ENCODE peak calls at places on chromosomes 2 and 18, in five cellular contexts. T is cardiac muscle cell; Z is thoracic aorta; K is NCI-H345; P is CD8-positive, alpha-beta memory T cell. H is an unnamed sample.

GRCh38 chr2:150484006-150484405 is 3.5 kb downstream of the RND3 start:
- DNase-seq in T (no peak), Z (no peak), K (no peak), P (no peak), H (no peak)

GRCh38 chr2:220147186-220147585 is 519.8 kb downstream of the SLC4A3 start:
- DNase-seq in T (no peak), Z (no peak), K (no peak), P (no peak), H (no peak)

GRCh38 chr18:26480897-26481795 is 67.2 kb downstream of the KCTD1 start:
- DNase-seq in T (no peak), Z (no peak), K (no peak), P (no peak), H (no peak)

GRCh38 chr2:120548627-120549026 is 187.0 kb upstream of the GLI2 start:
- DNase-seq in T (no peak), Z (no peak), K (no peak), P (no peak), H (no peak)

GRCh38 chr18:45437399-45437798 is 177.9 kb upstream of the SLC14A2 start:
- DNase-seq in T (no peak), Z (no peak), K (no peak), P (no peak), H (no peak)

GRCh38 chr2:228646061-228646460 is 464.6 kb upstream of the SPHKAP start:
- DNase-seq in T (no peak), Z (no peak), K (no peak), P (no peak), H (no peak)

GRCh38 chr18:53971331-53971730 is 253.1 kb downstream of the MBD2 start:
- DNase-seq in T (no peak), Z (no peak), K (no peak), P (no peak), H (no peak)

GRCh38 chr2:169047253-169048250 is 16.4 kb upstream of the ABCB11 start:
- DNase-seq in T (no peak), Z (no peak), K (no peak), P (no peak), H (no peak)

GRCh38 chr2:189821953-189822748 is 37.9 kb downstream of the PMS1 start:
- DNase-seq in T (no peak), Z (no peak), K (no peak), P (no peak), H (no peak)

GRCh38 chr18:48059363-48060109 is 129.1 kb upstream of the SMAD2 start:
- DNase-seq in T (no peak), Z (no peak), K (no peak), P (no peak), H (no peak)

GRCh38 chr2:20447437-20448245 is 767 bp downstream of the RHOB start:
- DNase-seq in T (peak; percentile 50), Z (no peak), K (peak; percentile 66), P (peak; percentile 30), H (no peak)

GRCh38 chr2:144996225-144996795 is 476.4 kb upstream of the ZEB2 start:
- DNase-seq in T (no peak), Z (no peak), K (no peak), P (no peak), H (no peak)

GRCh38 chr2:233261819-233262555 is 10.5 kb downstream of the ATG16L1 start:
- DNase-seq in T (no peak), Z (no peak), K (no peak), P (no peak), H (no peak)

GRCh38 chr2:202104286-202104870 is 31.3 kb downstream of the KIAA2012 start:
- DNase-seq in T (peak; percentile 55), Z (no peak), K (no peak), P (no peak), H (no peak)

GRCh38 chr2:229553091-229553490 is 161.3 kb downstream of the DNER start:
- DNase-seq in T (no peak), Z (no peak), K (no peak), P (no peak), H (no peak)

GRCh38 chr2:38720613-38721241 is 30.4 kb downstream of the SRSF7 start:
- DNase-seq in T (no peak), Z (peak; percentile 41), K (no peak), P (no peak), H (peak; percentile 42)

GRCh38 chr2:64324746-64325410 is 129.1 kb upstream of the LGALSL start:
- DNase-seq in T (no peak), Z (no peak), K (no peak), P (no peak), H (no peak)

GRCh38 chr2:12284037-12284436 is 432.7 kb upstream of the TRIB2 start:
- DNase-seq in T (no peak), Z (no peak), K (no peak), P (no peak), H (no peak)

GRCh38 chr2:27381577-27382181 is 1.1 kb upstream of the ZNF513 start:
- DNase-seq in T (no peak), Z (no peak), K (no peak), P (no peak), H (no peak)

GRCh38 chr18:9437672-9438071 is 37.6 kb upstream of the RALBP1 start:
- DNase-seq in T (no peak), Z (no peak), K (no peak), P (no peak), H (no peak)

GRCh38 chr2:167844714-167845530 is 402.5 kb downstream of the STK39 start:
- DNase-seq in T (no peak), Z (no peak), K (peak; percentile 60), P (no peak), H (no peak)

GRCh38 chr2:179137191-179137590 is 87.3 kb upstream of the CCDC141 start:
- DNase-seq in T (no peak), Z (no peak), K (no peak), P (no peak), H (no peak)

GRCh38 chr18:31497711-31498449 is at the start of gene DSG2:
- DNase-seq in T (peak; percentile 78), Z (no peak), K (peak; percentile 63), P (peak; percentile 2), H (no peak)

GRCh38 chr2:187422277-187422676 is 25.8 kb downstream of the CALCRL start:
- DNase-seq in T (no peak), Z (no peak), K (no peak), P (no peak), H (no peak)

GRCh38 chr2:86774862-86775261 is 15.9 kb downstream of the CD8A start:
- DNase-seq in T (no peak), Z (no peak), K (no peak), P (no peak), H (no peak)

GRCh38 chr18:59208602-59209001 is 11.4 kb upstream of the GRP start:
- DNase-seq in T (no peak), Z (no peak), K (no peak), P (no peak), H (no peak)

GRCh38 chr2:74242354-74243071 is 44.1 kb downstream of the MTHFD2 start:
- DNase-seq in T (no peak), Z (no peak), K (no peak), P (no peak), H (no peak)

GRCh38 chr2:223315813-223316212 is 263.8 kb downstream of the KCNE4 start:
- DNase-seq in T (no peak), Z (no peak), K (no peak), P (no peak), H (no peak)

GRCh38 chr2:232363784-232364615 is 14.6 kb upstream of the ALPP start:
- DNase-seq in T (no peak), Z (no peak), K (no peak), P (peak; percentile 36), H (no peak)

GRCh38 chr2:33426666-33427231 is 49.7 kb upstream of the RASGRP3 start:
- DNase-seq in T (peak; percentile 86), Z (no peak), K (peak; percentile 35), P (no peak), H (no peak)

GRCh38 chr2:62150597-62151305 is 45.2 kb upstream of the B3GNT2 start:
- DNase-seq in T (no peak), Z (no peak), K (no peak), P (no peak), H (no peak)

GRCh38 chr18:31685097-31686082 is 1.0 kb upstream of the B4GALT6 start:
- DNase-seq in T (peak; percentile 91), Z (no peak), K (peak; percentile 87), P (peak; percentile 17), H (no peak)

GRCh38 chr2:240892361-240892760 is 3.6 kb downstream of the MAB21L4 start:
- DNase-seq in T (no peak), Z (no peak), K (no peak), P (no peak), H (no peak)

GRCh38 chr2:118817469-118817868 is 30.0 kb downstream of the EN1 start:
- DNase-seq in T (no peak), Z (no peak), K (no peak), P (no peak), H (no peak)

GRCh38 chr2:234137400-234138014 is 87.0 kb downstream of the SPP2 start:
- DNase-seq in T (no peak), Z (no peak), K (no peak), P (no peak), H (no peak)

GRCh38 chr2:44342854-44343253 is 18.4 kb downstream of the PREPL start:
- DNase-seq in T (no peak), Z (no peak), K (no peak), P (peak; percentile 25), H (no peak)

GRCh38 chr2:109164739-109165221 is 35.8 kb downstream of the SH3RF3 start:
- DNase-seq in T (no peak), Z (no peak), K (no peak), P (no peak), H (no peak)

GRCh38 chr2:69083126-69083733 is 70.3 kb downstream of the ANTXR1 start:
- DNase-seq in T (no peak), Z (no peak), K (no peak), P (no peak), H (no peak)